ENCODE peak calls at places on chromosomes 13 and 19, in ten cellular contexts. E, H, X, L, W, J, U, Z, R and A are unnamed samples.

GRCh38 chr13:99542788-99543406 is 41.6 kb downstream of the TM9SF2 start:
- DNase-seq in R (no peak), Z (no peak), H (no peak), X (no peak), L (no peak), U (peak), E (no peak), W (peak), J (no peak), A (no peak)

GRCh38 chr13:82678052-82678451 is 1204.2 kb downstream of the SLITRK1 start:
- DNase-seq in H (no peak), J (no peak), U (no peak), W (no peak), R (no peak), X (no peak), E (no peak), L (no peak), Z (no peak), A (no peak)

GRCh38 chr13:99895428-99895998 is 76.1 kb downstream of the ZIC5 start:
- DNase-seq in R (no peak), E (peak), Z (no peak), L (no peak), J (no peak), X (peak), U (no peak), W (peak), H (no peak), A (no peak)

GRCh38 chr13:52454459-52454824 is 836 bp upstream of the CKAP2 start:
- DNase-seq in H (peak), X (no peak), W (no peak), Z (no peak), R (no peak), J (peak), E (no peak), L (peak), U (no peak), A (peak)

GRCh38 chr13:63435668-63436275 is 2020.1 kb upstream of the PCDH20 start:
- DNase-seq in Z (no peak), U (no peak), L (no peak), H (no peak), W (no peak), X (peak), R (no peak), E (peak), J (no peak), A (peak)

GRCh38 chr13:30429721-30430694 is 7.7 kb downstream of the UBE2L5 start:
- DNase-seq in U (no peak), E (peak), J (peak), Z (no peak), L (no peak), H (no peak), W (no peak), R (no peak), X (peak), A (peak)

GRCh38 chr19:15551183-15552004 is 43.1 kb downstream of the CYP4F22 start:
- DNase-seq in X (peak), E (peak), Z (peak), R (no peak), L (no peak), J (no peak), W (peak), H (peak), U (peak), A (no peak)

GRCh38 chr19:12137541-12137940 is 2.6 kb downstream of the ZNF20 start:
- DNase-seq in X (no peak), E (no peak), U (no peak), H (no peak), R (no peak), L (no peak), W (no peak), Z (peak), J (no peak), A (peak)

GRCh38 chr19:14107581-14108461 is 9.7 kb downstream of the PRKACA start:
- DNase-seq in R (no peak), W (no peak), U (no peak), J (no peak), Z (no peak), H (no peak), L (no peak), X (peak), E (no peak), A (peak)

GRCh38 chr13:108786578-108787100 is 157.2 kb downstream of the MYO16 start:
- DNase-seq in R (no peak), W (no peak), E (no peak), H (no peak), U (no peak), L (no peak), Z (no peak), X (no peak), J (no peak), A (no peak)

GRCh38 chr19:12783849-12784393 is 7.4 kb upstream of the JUNB start:
- DNase-seq in W (no peak), J (no peak), E (no peak), R (no peak), U (no peak), Z (no peak), H (no peak), X (no peak), L (peak), A (no peak)

GRCh38 chr19:45558399-45558878 is 26.2 kb downstream of the OPA3 start:
- DNase-seq in R (no peak), Z (peak), W (peak), X (peak), H (peak), E (peak), U (peak), J (peak), L (peak), A (peak)

GRCh38 chr19:16579381-16579780 is 7.2 kb upstream of the SLC35E1 start:
- DNase-seq in J (no peak), L (no peak), X (no peak), H (no peak), W (no peak), Z (no peak), U (no peak), E (no peak), R (no peak), A (no peak)

GRCh38 chr19:1884291-1884718 is 991 bp downstream of the ABHD17A start:
- DNase-seq in R (no peak), J (no peak), L (peak), W (peak), E (no peak), X (no peak), H (no peak), U (no peak), Z (peak), A (no peak)

GRCh38 chr19:45508931-45509691 is 1.8 kb downstream of the VASP start:
- DNase-seq in L (peak), X (peak), R (no peak), E (peak), W (no peak), U (peak), H (peak), J (peak), Z (no peak), A (peak)

GRCh38 chr19:18932216-18932841 is 8.7 kb downstream of the HOMER3 start:
- DNase-seq in E (peak), L (peak), W (peak), H (peak), J (no peak), R (no peak), U (peak), Z (peak), X (peak), A (peak)

GRCh38 chr13:47298506-47298905 is 401.7 kb upstream of the HTR2A start:
- DNase-seq in U (no peak), L (no peak), Z (no peak), W (no peak), J (no peak), H (no peak), X (no peak), R (no peak), E (no peak), A (no peak)

GRCh38 chr19:18290250-18291018 is 9.0 kb upstream of the JUND start:
- DNase-seq in Z (peak), U (no peak), H (no peak), L (no peak), W (peak), R (no peak), E (no peak), X (peak), J (peak), A (no peak)

GRCh38 chr19:55581828-55582223 is 1.2 kb upstream of the ZNF579 start:
- DNase-seq in Z (no peak), L (no peak), W (no peak), E (no peak), R (no peak), J (no peak), U (no peak), H (peak), X (no peak), A (no peak)

GRCh38 chr19:1037553-1038115 is 2.3 kb upstream of the ABCA7 start:
- DNase-seq in X (no peak), R (no peak), E (no peak), Z (no peak), H (no peak), W (no peak), L (no peak), U (no peak), J (no peak), A (no peak)

GRCh38 chr19:14022469-14022868 is 5.5 kb upstream of the RLN3 start:
- DNase-seq in E (no peak), R (no peak), W (no peak), H (no peak), L (no peak), Z (no peak), U (no peak), X (peak), J (no peak), A (no peak)

GRCh38 chr19:48391100-48392005 is at the start of gene KDELR1:
- DNase-seq in R (peak), L (peak), W (peak), X (peak), E (peak), H (no peak), J (peak), Z (peak), U (peak), A (peak)

GRCh38 chr19:5870986-5871394 is 650 bp upstream of the FUT5 start:
- DNase-seq in E (no peak), L (no peak), X (peak), J (no peak), R (no peak), U (no peak), H (no peak), Z (no peak), W (no peak), A (no peak)

GRCh38 chr19:18464646-18465045 is 26.7 kb upstream of the ISYNA1 start:
- DNase-seq in X (peak), J (no peak), L (peak), E (peak), U (no peak), W (no peak), Z (no peak), R (no peak), H (peak), A (no peak)

GRCh38 chr13:41577437-41577836 is 120.1 kb downstream of the RGCC start:
- DNase-seq in X (peak), W (no peak), Z (no peak), E (peak), J (no peak), R (no peak), H (no peak), U (no peak), L (no peak), A (no peak)

GRCh38 chr13:29487466-29488454 is 107.7 kb downstream of the SLC7A1 start:
- DNase-seq in U (no peak), R (no peak), Z (no peak), L (no peak), J (no peak), X (no peak), W (no peak), E (no peak), H (no peak), A (no peak)

GRCh38 chr19:5012688-5013457 is 44.0 kb downstream of the KDM4B start:
- DNase-seq in J (no peak), W (no peak), R (no peak), H (no peak), X (no peak), E (no peak), U (no peak), L (no peak), Z (no peak), A (no peak)